ENCODE peak calls at places on chromosomes 2 and 18, in five cellular contexts. One of them, this sample, is unnamed.

GRCh38 chr2:9179572-9180201 is 26.9 kb upstream of the ASAP2 start:
- DNase-seq in NCI-H446: no peak
- DNase-seq in NB4: peak
- DNase-seq in T-helper 9 cell: no peak
- DNase-seq in GM13977: no peak
- DNase-seq in this sample: no peak

GRCh38 chr2:134124047-134124753 is 129.7 kb upstream of the MGAT5 start:
- DNase-seq in NCI-H446: no peak
- DNase-seq in NB4: peak
- DNase-seq in T-helper 9 cell: no peak
- DNase-seq in GM13977: no peak
- DNase-seq in this sample: no peak

GRCh38 chr2:29215739-29216608 is 100.8 kb downstream of the CLIP4 start:
- DNase-seq in NCI-H446: no peak
- DNase-seq in NB4: no peak
- DNase-seq in T-helper 9 cell: no peak
- DNase-seq in GM13977: no peak
- DNase-seq in this sample: no peak

GRCh38 chr2:48707466-48707865 is 48.1 kb downstream of the LHCGR start:
- DNase-seq in NCI-H446: no peak
- DNase-seq in NB4: no peak
- DNase-seq in T-helper 9 cell: no peak
- DNase-seq in GM13977: no peak
- DNase-seq in this sample: no peak

GRCh38 chr2:109125595-109126500 is 3.2 kb upstream of the SH3RF3 start:
- DNase-seq in NCI-H446: no peak
- DNase-seq in NB4: peak
- DNase-seq in T-helper 9 cell: no peak
- DNase-seq in GM13977: no peak
- DNase-seq in this sample: no peak

GRCh38 chr2:68643011-68643873 is at the start of gene PROKR1:
- DNase-seq in NCI-H446: no peak
- DNase-seq in NB4: peak
- DNase-seq in T-helper 9 cell: no peak
- DNase-seq in GM13977: peak
- DNase-seq in this sample: no peak

GRCh38 chr2:237322564-237322963 is 91.4 kb downstream of the COL6A3 start:
- DNase-seq in NCI-H446: no peak
- DNase-seq in NB4: no peak
- DNase-seq in T-helper 9 cell: no peak
- DNase-seq in GM13977: peak
- DNase-seq in this sample: no peak

GRCh38 chr2:118846667-118847446 is 591 bp downstream of the EN1 start:
- DNase-seq in NCI-H446: no peak
- DNase-seq in NB4: no peak
- DNase-seq in T-helper 9 cell: no peak
- DNase-seq in GM13977: peak
- DNase-seq in this sample: no peak

GRCh38 chr2:134946073-134946472 is 27.5 kb downstream of the CCNT2 start:
- DNase-seq in NCI-H446: no peak
- DNase-seq in NB4: no peak
- DNase-seq in T-helper 9 cell: no peak
- DNase-seq in GM13977: no peak
- DNase-seq in this sample: no peak

GRCh38 chr18:741931-742512 is 29.6 kb upstream of the ENOSF1 start:
- DNase-seq in NCI-H446: no peak
- DNase-seq in NB4: peak
- DNase-seq in T-helper 9 cell: no peak
- DNase-seq in GM13977: peak
- DNase-seq in this sample: no peak

GRCh38 chr2:40820319-40820718 is 368.4 kb upstream of the SLC8A1 start:
- DNase-seq in NCI-H446: no peak
- DNase-seq in NB4: no peak
- DNase-seq in T-helper 9 cell: no peak
- DNase-seq in GM13977: no peak
- DNase-seq in this sample: no peak

GRCh38 chr2:109497447-109497846 is 116.3 kb downstream of the SEPTIN10 start:
- DNase-seq in NCI-H446: no peak
- DNase-seq in NB4: no peak
- DNase-seq in T-helper 9 cell: no peak
- DNase-seq in GM13977: no peak
- DNase-seq in this sample: no peak

GRCh38 chr2:95695613-95696012 is 103.8 kb downstream of the TRIM43 start:
- DNase-seq in NCI-H446: no peak
- DNase-seq in NB4: no peak
- DNase-seq in T-helper 9 cell: no peak
- DNase-seq in GM13977: no peak
- DNase-seq in this sample: no peak

GRCh38 chr2:127770973-127771735 is 39.8 kb downstream of the WDR33 start:
- DNase-seq in NCI-H446: no peak
- DNase-seq in NB4: peak
- DNase-seq in T-helper 9 cell: no peak
- DNase-seq in GM13977: no peak
- DNase-seq in this sample: no peak

GRCh38 chr2:159118859-159119510 is 150.5 kb downstream of the TANC1 start:
- DNase-seq in NCI-H446: no peak
- DNase-seq in NB4: no peak
- DNase-seq in T-helper 9 cell: no peak
- DNase-seq in GM13977: no peak
- DNase-seq in this sample: no peak

GRCh38 chr18:62425465-62426190 is 97.2 kb upstream of the ZCCHC2 start:
- DNase-seq in NCI-H446: peak
- DNase-seq in NB4: peak
- DNase-seq in T-helper 9 cell: peak
- DNase-seq in GM13977: peak
- DNase-seq in this sample: peak

GRCh38 chr2:15561574-15562344 is 625 bp upstream of the NBAS start:
- DNase-seq in NCI-H446: no peak
- DNase-seq in NB4: no peak
- DNase-seq in T-helper 9 cell: no peak
- DNase-seq in GM13977: no peak
- DNase-seq in this sample: no peak

GRCh38 chr2:29223851-29224692 is 108.9 kb downstream of the CLIP4 start:
- DNase-seq in NCI-H446: no peak
- DNase-seq in NB4: peak
- DNase-seq in T-helper 9 cell: no peak
- DNase-seq in GM13977: no peak
- DNase-seq in this sample: peak

This sample was measured in breast epithelium.